ENCODE peak calls at places on chromosomes 4 and X, in seven cellular contexts. One of them, this sample, is unnamed.

GRCh38 chr4:42428036-42428435 is 30.7 kb downstream of the SHISA3 start:
- DNase-seq in germinal center: no peak
- DNase-seq in RCC 7860: no peak
- DNase-seq in C1 segment of cervical spinal cord: no peak
- DNase-seq in glutamatergic neuron: no peak
- DNase-seq in astrocyte of the spinal cord: no peak
- DNase-seq in tibial artery: no peak
- DNase-seq in this sample: no peak

GRCh38 chr4:112813790-112814189 is 176.8 kb downstream of the LARP7 start:
- DNase-seq in germinal center: no peak
- DNase-seq in RCC 7860: no peak
- DNase-seq in C1 segment of cervical spinal cord: no peak
- DNase-seq in glutamatergic neuron: no peak
- DNase-seq in astrocyte of the spinal cord: peak; percentile 72
- DNase-seq in tibial artery: no peak
- DNase-seq in this sample: peak; percentile 35

GRCh38 chr4:5619913-5620625 is 88.3 kb downstream of the EVC2 start:
- DNase-seq in germinal center: no peak
- DNase-seq in RCC 7860: no peak
- DNase-seq in C1 segment of cervical spinal cord: no peak
- DNase-seq in glutamatergic neuron: no peak
- DNase-seq in astrocyte of the spinal cord: no peak
- DNase-seq in tibial artery: no peak
- DNase-seq in this sample: no peak

GRCh38 chr4:6892190-6892908 is 17.3 kb upstream of the TBC1D14 start:
- DNase-seq in germinal center: no peak
- DNase-seq in RCC 7860: peak; percentile 83
- DNase-seq in C1 segment of cervical spinal cord: no peak
- DNase-seq in glutamatergic neuron: peak; percentile 32
- DNase-seq in astrocyte of the spinal cord: peak; percentile 74
- DNase-seq in tibial artery: peak; percentile 43
- DNase-seq in this sample: no peak

GRCh38 chr4:176548571-176548970 is 228.8 kb downstream of the SPCS3 start:
- DNase-seq in germinal center: no peak
- DNase-seq in RCC 7860: peak; percentile 81
- DNase-seq in C1 segment of cervical spinal cord: no peak
- DNase-seq in glutamatergic neuron: no peak
- DNase-seq in astrocyte of the spinal cord: peak; percentile 54
- DNase-seq in tibial artery: no peak
- DNase-seq in this sample: peak; percentile 22

GRCh38 chrX:65635371-65635770 is 32.1 kb upstream of the MSN start:
- DNase-seq in germinal center: no peak
- DNase-seq in RCC 7860: no peak
- DNase-seq in C1 segment of cervical spinal cord: no peak
- DNase-seq in glutamatergic neuron: no peak
- DNase-seq in astrocyte of the spinal cord: no peak
- DNase-seq in tibial artery: peak; percentile 39
- DNase-seq in this sample: no peak

GRCh38 chr4:51885371-51885770 is 42.4 kb downstream of the DCUN1D4 start:
- DNase-seq in germinal center: peak; percentile 29
- DNase-seq in RCC 7860: peak; percentile 29
- DNase-seq in C1 segment of cervical spinal cord: no peak
- DNase-seq in glutamatergic neuron: no peak
- DNase-seq in astrocyte of the spinal cord: peak; percentile 28
- DNase-seq in tibial artery: no peak
- DNase-seq in this sample: peak; percentile 16

GRCh38 chr4:155855897-155856296 is 10.2 kb downstream of the ASIC5 start:
- DNase-seq in germinal center: no peak
- DNase-seq in RCC 7860: no peak
- DNase-seq in C1 segment of cervical spinal cord: no peak
- DNase-seq in glutamatergic neuron: no peak
- DNase-seq in astrocyte of the spinal cord: no peak
- DNase-seq in tibial artery: no peak
- DNase-seq in this sample: no peak